ENCODE peak calls at places on chromosomes 3 and 15, in ten cellular contexts. J, Y, A, S, I, N, D, U, K and C are unnamed samples.

GRCh38 chr15:48717458-48717857 is 71.9 kb upstream of the FBN1 start:
- DNase-seq in J (no peak), Y (no peak), A (peak; percentile 64), S (no peak), I (no peak), N (no peak), D (no peak), U (no peak), K (peak; percentile 44), C (no peak)

GRCh38 chr15:28123408-28124023 is 24.4 kb upstream of the OCA2 start:
- DNase-seq in J (peak; percentile 81), Y (peak; percentile 85), A (peak; percentile 85), S (no peak), I (peak; percentile 41), N (peak; percentile 45), D (peak; percentile 51), U (peak; percentile 76), K (peak; percentile 85), C (no peak)

GRCh38 chr15:76916369-76916768 is 11.2 kb upstream of the SCAPER start:
- DNase-seq in J (no peak), Y (no peak), A (no peak), S (no peak), I (no peak), N (no peak), D (no peak), U (no peak), K (no peak), C (no peak)

GRCh38 chr3:57292159-57292894 is at the start of gene ASB14:
- DNase-seq in J (no peak), Y (no peak), A (no peak), S (no peak), I (no peak), N (no peak), D (no peak), U (no peak), K (no peak), C (no peak)

GRCh38 chr15:71091601-71092000 is 23.7 kb upstream of the THSD4 start:
- DNase-seq in J (no peak), Y (no peak), A (no peak), S (no peak), I (no peak), N (no peak), D (no peak), U (no peak), K (no peak), C (no peak)

GRCh38 chr3:51004235-51004634 is 329.5 kb downstream of the DOCK3 start:
- DNase-seq in J (no peak), Y (no peak), A (no peak), S (no peak), I (no peak), N (no peak), D (no peak), U (no peak), K (no peak), C (no peak)

GRCh38 chr3:184250167-184250828 is 826 bp downstream of the EEF1AKMT4 start:
- DNase-seq in J (peak; percentile 90), Y (peak; percentile 89), A (peak; percentile 86), S (peak; percentile 79), I (peak; percentile 91), N (peak; percentile 86), D (peak; percentile 87), U (peak; percentile 89), K (peak; percentile 98), C (peak; percentile 75)

GRCh38 chr3:38805765-38806386 is 10.1 kb downstream of the SCN10A start:
- DNase-seq in J (peak; percentile 62), Y (no peak), A (peak; percentile 80), S (no peak), I (peak; percentile 46), N (no peak), D (no peak), U (no peak), K (peak; percentile 85), C (no peak)

GRCh38 chr15:88127477-88127799 is 129.1 kb downstream of the NTRK3 start:
- DNase-seq in J (no peak), Y (no peak), A (no peak), S (no peak), I (no peak), N (no peak), D (no peak), U (no peak), K (no peak), C (no peak)

GRCh38 chr3:5576277-5577011 is 388.9 kb downstream of the EDEM1 start:
- DNase-seq in J (no peak), Y (no peak), A (no peak), S (no peak), I (no peak), N (no peak), D (no peak), U (no peak), K (no peak), C (no peak)

GRCh38 chr3:69322110-69322509 is 63.8 kb downstream of the FRMD4B start:
- DNase-seq in J (no peak), Y (no peak), A (no peak), S (no peak), I (no peak), N (no peak), D (no peak), U (no peak), K (no peak), C (no peak)

GRCh38 chr3:141530133-141530768 is 43.4 kb downstream of the RASA2 start:
- DNase-seq in J (peak; percentile 10), Y (no peak), A (peak; percentile 88), S (peak; percentile 32), I (no peak), N (no peak), D (no peak), U (no peak), K (peak; percentile 9), C (no peak)

GRCh38 chr15:64209680-64210334 is 47.0 kb upstream of the PPIB start:
- DNase-seq in J (peak; percentile 64), Y (no peak), A (peak; percentile 64), S (peak; percentile 2), I (peak; percentile 33), N (no peak), D (no peak), U (no peak), K (peak; percentile 68), C (no peak)

GRCh38 chr15:85592148-85592547 is 202.6 kb downstream of the KLHL25 start:
- DNase-seq in J (peak; percentile 79), Y (no peak), A (peak; percentile 95), S (no peak), I (no peak), N (no peak), D (no peak), U (no peak), K (peak; percentile 96), C (no peak)

GRCh38 chr3:184073621-184074020 is 20.8 kb downstream of the HTR3C start:
- DNase-seq in J (no peak), Y (no peak), A (no peak), S (no peak), I (no peak), N (no peak), D (no peak), U (no peak), K (no peak), C (no peak)

GRCh38 chr3:69948246-69948862 is 51.2 kb upstream of the SAMMSON start:
- DNase-seq in J (peak; percentile 43), Y (no peak), A (peak; percentile 68), S (no peak), I (peak; percentile 6), N (no peak), D (no peak), U (no peak), K (peak; percentile 35), C (no peak)

DNA sequence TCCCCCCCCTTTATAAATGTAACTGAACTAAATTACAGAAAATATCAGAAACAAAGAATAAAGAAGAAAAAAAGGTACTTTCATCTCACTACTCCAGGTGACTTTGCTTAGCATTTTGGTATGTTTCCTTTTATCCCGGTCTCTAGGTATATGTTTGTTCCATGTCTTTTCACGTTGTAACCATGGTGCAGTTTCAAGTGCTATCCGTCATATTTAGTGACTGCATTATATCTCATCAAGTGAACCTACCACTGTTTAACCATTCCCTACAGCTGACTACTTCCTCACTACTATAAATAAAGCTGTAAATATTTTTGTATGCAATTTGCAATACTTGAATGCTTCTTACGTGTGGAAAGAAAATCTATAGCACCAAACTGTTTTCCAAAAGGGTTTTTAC is 2.2 kb downstream of the BTBD1 start:
- DNase-seq in J (no peak), Y (no peak), A (peak; percentile 64), S (no peak), I (no peak), N (no peak), D (no peak), U (no peak), K (peak; percentile 48), C (no peak)
- H3K4me3 ChIP-seq in J (peak overlapping the region; percentile 80), Y (peak overlapping the region; percentile 94), A (peak overlapping the region; percentile 81), S (peak overlapping the region; percentile 78), I (no peak overlapping the region), N (peak overlapping the region; percentile 95), D (peak overlapping the region; percentile 97), U (no peak overlapping the region), K (peak overlapping the region; percentile 79), C (no peak overlapping the region)

GRCh38 chr3:152969557-152970300 is 134.8 kb downstream of the P2RY1 start:
- DNase-seq in J (peak; percentile 86), Y (no peak), A (peak; percentile 83), S (no peak), I (no peak), N (no peak), D (no peak), U (no peak), K (peak; percentile 93), C (no peak)
- H3K27ac ChIP-seq in J (peak overlapping the region; percentile 67), Y (no peak overlapping the region), A (peak overlapping the region; percentile 66), S (no peak overlapping the region), I (no peak overlapping the region), N (no peak overlapping the region), D (no peak overlapping the region), U (no peak overlapping the region), K (peak overlapping the region; percentile 14), C (no peak overlapping the region)

DNA sequence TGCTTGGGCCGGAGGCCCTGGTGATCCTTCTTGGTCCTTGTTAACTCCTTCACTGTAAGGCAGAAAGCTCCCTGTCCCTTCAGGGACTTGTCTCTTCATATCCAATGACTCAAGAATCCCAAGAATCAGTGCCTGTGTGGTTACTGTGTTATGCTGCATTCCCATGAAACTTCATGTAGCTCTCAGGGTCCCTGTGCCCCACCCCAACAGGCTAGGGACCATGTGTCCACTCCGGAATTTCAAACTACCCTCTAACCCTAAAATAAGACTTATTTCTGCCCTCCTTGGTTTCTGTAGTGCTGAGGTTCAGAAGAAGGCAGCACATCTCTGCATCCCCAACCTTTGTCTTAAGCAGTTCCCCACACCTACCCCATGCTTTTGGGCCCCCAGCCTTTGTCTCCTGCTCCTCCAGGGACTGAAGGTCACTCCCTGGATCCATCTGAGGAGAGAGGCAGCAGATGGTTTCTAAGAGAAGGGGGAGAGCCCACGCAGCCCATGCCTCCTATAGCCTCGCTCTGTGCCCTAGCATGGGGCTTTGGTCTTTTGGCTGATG is 531 bp upstream of the MAP1A start:
- DNase-seq in J (no peak), Y (no peak), A (peak; percentile 72), S (no peak), I (no peak), N (no peak), D (no peak), U (no peak), K (no peak), C (no peak)
- H3K4me1 ChIP-seq in J (no peaks in the 10 kb centered on the region), Y (peaks cover 11% of the 10 kb centered on the region), A (peaks cover 48% of the 10 kb centered on the region), S (peaks cover 5% of the 10 kb centered on the region), I (peaks cover 3% of the 10 kb centered on the region), N (peaks cover 61% of the 10 kb centered on the region), D (peaks cover 12% of the 10 kb centered on the region), U (no peaks in the 10 kb centered on the region), K (no peaks in the 10 kb centered on the region), C (peaks cover 5% of the 10 kb centered on the region)

DNA sequence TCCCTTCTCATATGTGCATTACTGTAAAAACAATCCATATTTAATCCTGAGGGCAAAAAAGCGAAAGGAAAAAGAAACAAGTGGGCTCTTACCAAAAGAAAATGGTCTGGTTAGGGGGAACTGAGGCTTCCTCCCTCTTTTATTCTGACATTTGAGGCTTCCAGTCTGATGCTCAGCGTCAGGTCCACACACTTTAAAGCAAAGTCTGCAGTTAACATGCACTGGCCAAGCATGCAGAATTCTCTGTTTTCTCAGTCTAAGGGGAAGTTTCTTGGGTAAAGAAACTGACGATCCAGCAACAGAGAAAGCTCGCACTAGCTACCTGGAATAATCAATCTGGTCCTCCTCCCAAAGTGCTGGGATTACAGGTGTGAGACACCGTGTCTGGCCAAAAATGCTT is 36.3 kb upstream of the TRIM59 start:
- DNase-seq in J (no peak), Y (no peak), A (no peak), S (no peak), I (no peak), N (no peak), D (no peak), U (no peak), K (no peak), C (no peak)
- H3K4me3 ChIP-seq in J (peak overlapping the region; percentile 39), Y (peak overlapping the region; percentile 31), A (peak overlapping the region; percentile 50), S (no peak overlapping the region), I (no peak overlapping the region), N (peak overlapping the region; percentile 51), D (peak overlapping the region; percentile 49), U (no peak overlapping the region), K (no peak overlapping the region), C (no peak overlapping the region)